ENCODE peak calls at places on chromosomes 12 and 14, in four cellular contexts. P, Y, Z and R are unnamed samples. For H3K4me1, the result is how much of the 10 kb centered on the place peaks cover.

GRCh38 chr12:124477109-124477915 is 90.1 kb downstream of the NCOR2 start:
- DNase-seq in Z (no peak), Y (no peak), P (no peak), R (no peak)

GRCh38 chr12:30752255-30752654 is 2.5 kb downstream of the CAPRIN2 start:
- DNase-seq in P (no peak), Y (no peak), Z (no peak), R (no peak)

GRCh38 chr14:73759183-73759713 is 45.1 kb upstream of the PNMA1 start:
- DNase-seq in P (no peak), Y (peak), Z (peak), R (peak)

GRCh38 chr14:50616275-50616674 is 51.8 kb downstream of the SAV1 start:
- DNase-seq in P (no peak), Z (no peak), Y (no peak), R (no peak)

GRCh38 chr14:100810861-100811461 is 15.0 kb upstream of the MEG3 start:
- DNase-seq in Z (no peak), Y (no peak), P (no peak), R (no peak)

GRCh38 chr12:128763395-128763794 is 60.4 kb downstream of the SLC15A4 start:
- DNase-seq in Z (no peak), P (no peak), Y (no peak), R (no peak)

GRCh38 chr14:71324767-71325272 is 417.6 kb downstream of the PCNX1 start:
- DNase-seq in P (no peak), Z (no peak), Y (no peak), R (peak)

GRCh38 chr14:49294736-49295135 is 291.4 kb downstream of the RPS29 start:
- DNase-seq in Y (no peak), Z (no peak), P (no peak), R (peak)

GRCh38 chr12:89166525-89166934 is 185.8 kb downstream of the DUSP6 start:
- DNase-seq in Y (no peak), P (no peak), Z (no peak), R (no peak)

GRCh38 chr12:18492372-18493025 is 231.2 kb downstream of the PIK3C2G start:
- DNase-seq in Y (no peak), P (no peak), Z (no peak), R (no peak)

GRCh38 chr14:46580941-46581671 is 70.5 kb downstream of the RPL10L start:
- DNase-seq in P (peak), Z (no peak), Y (peak), R (peak)

GRCh38 chr12:79848321-79848720 is 86.6 kb downstream of the PPP1R12A start:
- DNase-seq in P (no peak), Y (no peak), Z (no peak), R (no peak)

GRCh38 chr12:105420659-105421240 is 90.3 kb downstream of the C12orf75 start:
- DNase-seq in Z (no peak), P (peak), Y (peak), R (peak)

GRCh38 chr14:100486025-100486828 is 101.0 kb downstream of the BEGAIN start:
- DNase-seq in Z (no peak), P (peak), Y (peak), R (peak)

GRCh38 chr12:131828671-131829350 is 618 bp downstream of the MMP17 start:
- DNase-seq in P (no peak), Z (no peak), Y (peak), R (peak)

GRCh38 chr12:55142896-55143870 is 17.0 kb downstream of the OR9K2 start:
- DNase-seq in P (peak), Y (peak), Z (no peak), R (peak)

GRCh38 chr12:31780096-31780495 is 51.3 kb upstream of the AMN1 start:
- DNase-seq in Z (no peak), Y (no peak), P (no peak), R (no peak)

GRCh38 chr12:80313184-80313583 is 130.9 kb upstream of the PTPRQ start:
- DNase-seq in P (no peak), Y (no peak), Z (no peak), R (no peak)

DNA sequence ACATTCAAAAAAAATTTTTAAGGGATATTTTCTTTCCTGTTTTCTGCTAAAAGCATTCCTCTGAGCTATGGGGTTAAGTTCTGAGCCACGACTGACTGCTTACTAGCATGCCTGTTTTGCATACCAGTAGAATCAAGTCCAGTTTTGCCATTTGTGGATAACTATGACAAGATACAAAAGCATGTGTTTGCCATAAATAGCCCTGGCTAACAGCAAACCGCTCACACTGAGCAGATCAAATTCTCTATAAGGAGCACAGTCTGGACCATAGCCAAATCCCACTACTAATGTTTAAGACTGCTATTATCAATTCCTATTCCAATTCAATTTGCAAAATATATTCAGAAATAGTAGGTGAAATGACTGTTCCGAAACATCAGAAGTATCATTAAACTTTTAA is 3.2 kb downstream of the CFL2 start:
- DNase-seq in Z (no peak), P (no peak), Y (no peak), R (no peak)
- H3K4me1 ChIP-seq in Z (under half), P (under half), Y (under half), R (under half)

DNA sequence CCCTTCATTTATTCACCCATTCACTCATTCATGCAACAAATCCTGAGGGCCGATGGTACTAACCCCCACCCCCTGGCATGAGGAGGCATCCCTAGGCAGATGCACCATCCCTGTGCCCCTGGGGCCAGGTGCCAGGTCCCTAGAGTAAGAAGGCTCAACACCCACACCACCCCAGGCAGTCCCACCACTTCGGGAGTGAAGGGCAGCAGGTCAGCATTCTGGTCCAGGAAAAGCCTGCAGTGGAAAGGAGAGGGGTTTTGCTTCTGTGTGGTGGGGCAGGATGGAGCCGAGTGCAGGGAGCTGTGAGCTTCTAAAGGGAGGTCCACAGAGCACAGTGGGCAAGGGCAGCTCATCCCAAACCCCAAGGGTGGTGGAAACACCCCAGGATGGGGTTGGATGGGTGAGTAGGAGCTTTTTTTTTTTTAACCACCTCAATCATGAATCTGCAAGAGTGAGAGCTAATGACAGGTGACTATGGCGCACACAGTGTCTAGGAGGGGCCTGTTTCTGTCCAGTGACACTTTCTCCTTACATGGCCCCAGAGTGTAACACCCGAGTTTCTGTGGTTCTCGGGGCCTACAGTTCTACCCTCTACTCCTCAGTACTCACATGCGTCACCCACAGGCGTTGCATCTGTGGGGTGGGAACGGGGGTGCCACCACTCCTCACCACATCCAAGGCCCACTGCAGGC is 414.3 kb downstream of the TMEM121 start:
- DNase-seq in Z (peak), Y (no peak), P (no peak), R (no peak)
- TF ChIP-seq POLR2AphosphoS5 in Z (no peak), Y (no peak), P (no peak), R (no peak)

GRCh38 chr12:42446761-42447160 is 120.8 kb downstream of the PPHLN1 start:
- DNase-seq in P (peak), Z (no peak), Y (no peak), R (peak)
- H3K4me1 ChIP-seq in P (under half), Z (under half), Y (under half), R (half or more)

GRCh38 chr14:23120405-23121251 is 1.6 kb upstream of the CEBPE start:
- DNase-seq in Y (peak), P (peak), Z (peak), R (peak)
- TF ChIP-seq POLR2AphosphoS5 in Y (peak), P (no peak), Z (no peak), R (no peak)

GRCh38 chr14:103707329-103708263 is 7.7 kb downstream of the XRCC3 start:
- DNase-seq in Y (no peak), Z (no peak), P (no peak), R (no peak)

GRCh38 chr14:103710771-103711392 is 4.4 kb downstream of the XRCC3 start:
- DNase-seq in P (no peak), Z (no peak), Y (no peak), R (no peak)

GRCh38 chr14:103706551-103707328 is 8.5 kb downstream of the XRCC3 start:
- DNase-seq in P (no peak), Z (no peak), Y (no peak), R (no peak)

GRCh38 chr14:103709814-103710213 is 5.4 kb downstream of the XRCC3 start:
- DNase-seq in P (no peak), Y (no peak), Z (no peak), R (no peak)

DNA sequence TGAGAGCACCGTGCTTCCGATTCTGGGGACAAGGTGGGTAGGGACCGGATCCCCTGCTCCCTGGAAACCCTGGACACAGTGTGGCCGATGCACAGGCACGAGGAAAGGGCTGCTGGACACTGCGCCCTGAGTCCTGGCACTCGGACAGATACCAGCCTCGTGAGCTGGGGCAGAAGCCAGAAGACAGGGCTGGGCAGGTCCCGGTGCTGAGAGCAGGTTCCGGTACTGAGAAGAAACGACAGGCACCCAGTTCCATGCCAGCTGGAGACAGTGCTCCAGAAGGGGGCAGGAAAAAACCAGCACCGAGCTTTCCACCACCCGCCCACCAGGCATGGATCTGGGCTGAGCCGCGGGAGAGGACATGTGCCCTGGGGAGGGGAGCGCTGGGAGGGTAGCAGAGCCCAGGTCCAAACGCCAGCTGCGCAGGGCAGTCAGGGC is 6.5 kb downstream of the XRCC3 start:
- DNase-seq in Y (no peak), Z (no peak), P (no peak), R (no peak)
- H3K4me1 ChIP-seq in Y (under half), Z (half or more), P (under half), R (under half)